ENCODE peak calls at places on chromosomes 1 and 21, in seven cellular contexts. Y is GM04504, S is aorta, X is T-helper 1 cell, E is NCI-H1436, I is mucosa of descending colon, N is NCI-H1694. P is an unnamed sample.

GRCh38 chr1:176950736-176951308 is 213.7 kb downstream of the ASTN1 start:
- DNase-seq in N (no peak), E (no peak), S (no peak), Y (no peak), X (no peak), I (no peak), P (no peak)

GRCh38 chr1:220761688-220762427 is 13.7 kb downstream of the MTARC2 start:
- DNase-seq in Y (no peak), X (no peak), N (no peak), I (peak; percentile 63), E (peak; percentile 92), S (no peak), P (no peak)

GRCh38 chr1:153375511-153375910 is at the start of gene S100A12:
- DNase-seq in Y (peak; percentile 50), I (no peak), E (no peak), N (no peak), S (no peak), X (no peak), P (no peak)

GRCh38 chr1:28680141-28680540 is 11.6 kb downstream of the GMEB1 start:
- DNase-seq in S (no peak), E (no peak), I (no peak), Y (no peak), X (no peak), N (no peak), P (no peak)

GRCh38 chr1:94124538-94124937 is 3.6 kb upstream of the ABCA4 start:
- DNase-seq in I (no peak), Y (no peak), X (no peak), N (no peak), S (no peak), E (no peak), P (no peak)

GRCh38 chr1:165439287-165439686 is 5.6 kb downstream of the RXRG start:
- DNase-seq in E (no peak), Y (no peak), S (no peak), N (no peak), I (no peak), X (no peak), P (no peak)

GRCh38 chr1:46221749-46222148 is 18.6 kb downstream of the LURAP1 start:
- DNase-seq in I (no peak), E (no peak), N (no peak), S (no peak), X (no peak), Y (no peak), P (peak; percentile 35)

GRCh38 chr1:37473431-37474050 is 839 bp upstream of the ZC3H12A start:
- DNase-seq in X (no peak), I (no peak), S (no peak), E (no peak), N (no peak), Y (no peak), P (no peak)

GRCh38 chr1:38741341-38741740 is 118.2 kb downstream of the RRAGC start:
- DNase-seq in N (no peak), E (no peak), I (no peak), Y (no peak), X (no peak), S (no peak), P (no peak)

GRCh38 chr1:23617019-23617418 is 57.7 kb upstream of the ID3 start:
- DNase-seq in N (no peak), S (no peak), Y (no peak), E (no peak), X (no peak), I (no peak), P (no peak)

GRCh38 chr1:242203290-242203689 is 204.4 kb upstream of the MAP1LC3C start:
- DNase-seq in N (no peak), E (no peak), S (no peak), Y (no peak), I (no peak), X (no peak), P (peak; percentile 23)

GRCh38 chr1:193417945-193418744 is 231.7 kb upstream of the B3GALT2 start:
- DNase-seq in X (no peak), S (no peak), N (no peak), E (no peak), I (no peak), Y (no peak), P (no peak)

GRCh38 chr1:24309762-24310485 is 9.2 kb upstream of the GRHL3 start:
- DNase-seq in S (no peak), I (no peak), X (no peak), Y (no peak), N (no peak), E (no peak), P (no peak)

GRCh38 chr1:113253187-113253966 is 136.9 kb upstream of the MAGI3 start:
- DNase-seq in S (no peak), E (no peak), Y (no peak), I (no peak), N (no peak), X (no peak), P (no peak)

GRCh38 chr21:26212220-26212619 is 41.6 kb upstream of the APP start:
- DNase-seq in I (no peak), X (no peak), N (no peak), E (no peak), Y (no peak), S (no peak), P (no peak)